ENCODE peak calls at places on chromosomes 5 and 9, in five cellular contexts. D, X, E, F and A are unnamed samples.

GRCh38 chr5:56693220-56693579 is 122.1 kb upstream of the MAP3K1 start:
- DNase-seq in D (no peak), E (no peak), X (no peak), F (no peak), A (no peak)

GRCh38 chr5:95973793-95974325 is 12.2 kb upstream of the ELL2 start:
- DNase-seq in E (peak; percentile 71), D (no peak), X (no peak), F (no peak), A (peak; percentile 67)

GRCh38 chr9:83130541-83130940 is 67.6 kb upstream of the RASEF start:
- DNase-seq in X (no peak), D (no peak), E (no peak), F (peak; percentile 31), A (no peak)

GRCh38 chr5:175059687-175060194 is 335.4 kb downstream of the MSX2 start:
- DNase-seq in D (no peak), F (peak; percentile 62), E (peak; percentile 8), X (peak; percentile 36), A (no peak)

GRCh38 chr9:6007770-6008168 is 7.7 kb downstream of the RANBP6 start:
- DNase-seq in D (peak; percentile 82), F (peak; percentile 93), X (peak; percentile 78), E (peak; percentile 86), A (no peak)

GRCh38 chr5:88826959-88827585 is 55.9 kb downstream of the MEF2C start:
- DNase-seq in F (peak; percentile 8), D (peak; percentile 50), E (peak; percentile 87), X (no peak), A (peak; percentile 91)

GRCh38 chr9:98450486-98450885 is 195.0 kb upstream of the TBC1D2 start:
- DNase-seq in X (no peak), D (no peak), E (no peak), F (no peak), A (no peak)

GRCh38 chr5:53233653-53234405 is 124.3 kb upstream of the MOCS2 start:
- DNase-seq in D (no peak), E (no peak), F (no peak), X (no peak), A (no peak)

GRCh38 chr5:67246108-67246507 is 49.5 kb upstream of the CD180 start:
- DNase-seq in D (no peak), X (no peak), F (peak; percentile 88), E (no peak), A (peak; percentile 50)

GRCh38 chr9:138070815-138071214 is 193.2 kb downstream of the CACNA1B start:
- DNase-seq in X (no peak), F (no peak), E (no peak), D (no peak), A (no peak)

GRCh38 chr5:108560581-108560980 is 178.7 kb upstream of the FBXL17 start:
- DNase-seq in F (peak; percentile 20), X (peak; percentile 41), D (no peak), E (no peak), A (no peak)

GRCh38 chr9:95171001-95171400 is 146.5 kb downstream of the FANCC start:
- DNase-seq in F (no peak), D (no peak), X (no peak), E (peak; percentile 46), A (peak; percentile 29)

GRCh38 chr9:85508616-85509015 is 233.1 kb downstream of the AGTPBP1 start:
- DNase-seq in X (no peak), D (no peak), E (no peak), F (no peak), A (no peak)

GRCh38 chr9:133057006-133057405 is 4.8 kb upstream of the CEL start:
- DNase-seq in X (no peak), D (no peak), F (no peak), E (no peak), A (no peak)

GRCh38 chr9:69223605-69224004 is 49.5 kb downstream of the TJP2 start:
- DNase-seq in D (no peak), E (no peak), X (no peak), F (peak; percentile 62), A (no peak)

GRCh38 chr5:58060971-58061370 is 398.9 kb downstream of the PLK2 start:
- DNase-seq in X (no peak), E (no peak), F (no peak), D (no peak), A (no peak)

GRCh38 chr5:113749334-113749733 is 235.8 kb downstream of the YTHDC2 start:
- DNase-seq in X (no peak), D (no peak), F (no peak), E (no peak), A (no peak)

GRCh38 chr9:96133296-96134010 is 168.5 kb downstream of the HSD17B3 start:
- DNase-seq in X (no peak), F (no peak), D (no peak), E (no peak), A (no peak)

GRCh38 chr5:23614422-23614821 is 107.0 kb downstream of the PRDM9 start:
- DNase-seq in E (no peak), D (no peak), F (no peak), X (no peak), A (no peak)

GRCh38 chr5:42499016-42499415 is 75.8 kb downstream of the GHR start:
- DNase-seq in D (no peak), E (no peak), X (no peak), F (no peak), A (no peak)

GRCh38 chr5:67214036-67214435 is 17.4 kb upstream of the CD180 start:
- DNase-seq in X (no peak), F (no peak), E (no peak), D (no peak), A (no peak)

GRCh38 chr9:114272739-114273431 is 50.0 kb upstream of the ORM1 start:
- DNase-seq in F (no peak), E (no peak), D (peak; percentile 0), X (no peak), A (no peak)

GRCh38 chr5:124806026-124806856 is 59.8 kb upstream of the ZNF608 start:
- DNase-seq in E (no peak), F (peak; percentile 90), D (peak; percentile 88), X (peak; percentile 78), A (no peak)

GRCh38 chr5:111063709-111064322 is 7.7 kb upstream of the TSLP start:
- DNase-seq in E (no peak), X (no peak), F (peak; percentile 58), D (no peak), A (no peak)

DNA sequence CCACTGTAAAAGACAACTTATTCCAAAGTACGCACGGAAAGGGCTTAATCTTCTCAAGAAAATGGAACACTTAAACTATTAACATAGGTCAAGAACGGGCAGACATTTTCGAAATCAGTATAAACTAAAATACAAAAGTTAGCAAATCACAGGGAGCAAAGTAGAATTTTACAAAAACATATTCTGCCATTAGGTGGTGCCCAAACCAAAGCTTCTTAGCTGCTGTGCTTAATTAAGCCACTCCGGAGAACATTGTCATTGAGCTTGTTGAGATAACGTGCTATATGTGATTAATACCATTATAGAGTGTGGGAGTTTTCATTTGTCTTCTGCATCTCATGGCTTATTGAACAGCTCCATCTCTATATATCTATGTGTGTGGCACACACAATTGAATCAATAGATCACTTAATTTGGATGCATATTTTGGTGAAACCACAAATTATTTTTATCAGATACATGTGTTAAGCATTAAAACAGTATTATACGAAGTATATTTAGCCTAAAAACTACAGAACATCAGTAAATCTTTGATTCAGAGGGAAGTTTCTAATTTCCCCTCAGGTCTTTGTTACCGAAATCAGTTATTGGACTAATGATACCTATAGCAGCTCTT is 23.4 kb downstream of the UBLCP1 start:
- DNase-seq in X (no peak), E (no peak), F (peak; percentile 44), D (no peak), A (no peak)
- TF ChIP-seq CTCF in X (peak; percentile 60), E (peak; percentile 37), F (peak; percentile 64), D (peak; percentile 23), A (peak; percentile 38)

GRCh38 chr9:93636667-93637066 is 60.3 kb downstream of the PHF2 start:
- DNase-seq in X (no peak), E (no peak), F (no peak), D (no peak), A (no peak)
- H3K4me3 ChIP-seq in X (no peak overlapping the region), E (no peak overlapping the region), F (no peak overlapping the region), D (no peak overlapping the region), A (no peak overlapping the region)

GRCh38 chr9:127349483-127350127 is 47.4 kb upstream of the SLC2A8 start:
- DNase-seq in F (no peak), E (no peak), X (no peak), D (no peak), A (no peak)

GRCh38 chr9:127346584-127346983 is 50.4 kb upstream of the SLC2A8 start:
- DNase-seq in E (no peak), X (no peak), F (no peak), D (no peak), A (no peak)

GRCh38 chr9:127351182-127352166 is 45.5 kb upstream of the SLC2A8 start:
- DNase-seq in E (no peak), X (no peak), D (no peak), F (no peak), A (no peak)

GRCh38 chr9:127345566-127345965 is 51.4 kb upstream of the SLC2A8 start:
- DNase-seq in X (no peak), D (no peak), E (no peak), F (no peak), A (no peak)

DNA sequence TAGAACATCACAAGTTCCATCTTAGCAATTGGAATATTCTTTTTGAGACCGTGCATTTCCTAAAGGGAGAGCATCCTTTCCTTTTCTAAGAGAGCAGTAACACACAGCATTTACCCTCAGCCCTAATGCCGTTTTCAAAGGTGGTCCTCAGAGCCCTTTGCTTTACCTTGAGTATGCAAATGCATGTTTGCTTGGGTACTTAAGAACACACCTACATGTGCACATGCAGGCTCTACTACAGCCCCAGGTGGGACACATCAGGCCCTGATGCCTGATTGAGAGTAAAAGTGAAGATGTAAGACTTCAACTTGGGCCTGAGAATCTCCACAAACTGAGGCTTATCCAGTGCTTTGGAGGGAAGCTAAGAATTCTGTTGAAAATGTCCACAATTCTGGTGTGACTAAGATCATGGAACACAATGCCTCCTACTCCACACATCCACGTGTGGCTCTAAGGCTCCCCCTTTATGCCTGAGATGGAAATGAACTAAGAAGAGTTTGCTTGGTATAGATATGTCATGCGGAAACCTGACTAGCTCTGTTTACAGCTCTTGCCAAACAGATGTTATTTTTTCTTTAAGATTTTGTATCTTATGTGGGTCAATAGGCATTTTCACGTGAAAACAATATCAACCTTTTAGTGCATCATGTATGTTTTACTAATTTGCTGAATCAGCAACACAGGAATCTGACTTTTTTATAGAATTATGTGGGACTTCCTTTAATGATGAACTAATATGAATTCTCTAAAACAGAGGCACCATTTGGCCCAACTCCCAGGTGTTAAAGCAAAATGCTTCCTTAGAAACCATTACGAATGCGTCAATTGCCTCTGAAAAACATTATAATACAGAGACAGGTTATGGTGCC is 48.9 kb upstream of the SLC2A8 start:
- DNase-seq in E (no peak), X (no peak), F (peak; percentile 39), D (no peak), A (peak; percentile 4)
- TF ChIP-seq CTCF in E (peak; percentile 27), X (no peak), F (peak; percentile 29), D (peak; percentile 75), A (peak; percentile 46)

DNA sequence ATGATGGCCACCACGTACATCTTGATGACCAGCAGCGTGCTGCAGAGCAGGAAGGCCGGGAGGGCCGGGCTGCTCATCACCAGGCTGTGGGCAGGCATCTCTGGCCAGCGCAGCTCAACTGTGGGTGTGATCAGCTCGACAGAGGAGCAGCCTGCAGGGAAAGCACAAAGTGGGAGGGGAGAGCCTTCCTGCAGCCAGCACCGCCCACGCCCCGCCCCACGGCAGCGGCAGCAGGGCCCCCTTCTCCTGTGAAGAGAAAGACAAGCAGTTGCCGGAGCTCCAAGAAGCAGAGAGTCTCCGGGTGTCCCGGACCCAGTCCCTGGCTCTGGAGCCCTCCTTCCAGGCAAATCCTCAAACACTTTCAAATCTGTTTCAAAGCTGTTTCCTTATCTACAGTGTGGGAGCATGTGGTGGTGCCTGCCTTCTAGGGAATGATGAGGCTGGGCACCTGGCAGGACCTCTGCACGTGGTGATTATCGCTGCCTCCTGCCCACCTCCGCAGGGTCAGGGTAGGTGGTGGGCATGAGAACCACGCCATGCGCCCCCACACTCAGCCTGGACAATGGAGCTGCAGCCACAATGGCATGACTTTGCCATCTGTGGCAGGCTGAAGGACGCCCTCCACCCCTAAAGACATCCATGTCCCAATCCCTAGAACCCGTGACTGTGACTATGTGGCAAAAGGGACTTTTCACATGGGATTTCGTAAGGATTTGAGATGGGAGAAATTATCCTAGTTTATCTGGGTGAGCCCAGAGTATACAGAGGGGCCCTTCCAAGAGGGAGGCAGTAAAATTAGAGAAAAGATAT is at the start of gene PTGES:
- DNase-seq in F (peak; percentile 94), E (peak; percentile 37), D (peak; percentile 74), X (peak; percentile 71), A (no peak)
- H3K4me3 ChIP-seq in F (peak within 1 kb of the TSS; percentile 16), E (no peak within 1 kb of the TSS), D (peak within 1 kb of the TSS; percentile 20), X (peak within 1 kb of the TSS; percentile 59), A (no peak within 1 kb of the TSS)